ENCODE peak calls at places on chromosomes 3 and 15, in five cellular contexts. H is mucosa of descending colon, U is left lung, M is sigmoid colon, K is BE2C. X is an unnamed sample. For H3K4me1, the result is how much of the 10 kb centered on the place peaks cover.

GRCh38 chr15:48679952-48680351 is 34.4 kb upstream of the FBN1 start:
- DNase-seq in H (no peak), U (no peak), M (no peak), K (no peak), X (no peak)

GRCh38 chr3:16897254-16897926 is 12.6 kb downstream of the PLCL2 start:
- DNase-seq in H (peak), U (no peak), M (no peak), K (peak), X (no peak)

GRCh38 chr3:45224824-45225464 is 1.1 kb downstream of the TMEM158 start:
- DNase-seq in H (peak), U (peak), M (peak), K (peak), X (peak)

GRCh38 chr15:55893852-55894251 is 99.6 kb downstream of the NEDD4 start:
- DNase-seq in H (no peak), U (no peak), M (no peak), K (no peak), X (no peak)

GRCh38 chr3:31610700-31611275 is 78.1 kb downstream of the STT3B start:
- DNase-seq in H (no peak), U (no peak), M (no peak), K (no peak), X (no peak)

GRCh38 chr15:64235552-64235951 is 72.7 kb upstream of the PPIB start:
- DNase-seq in H (no peak), U (no peak), M (no peak), K (no peak), X (no peak)

GRCh38 chr15:31352911-31353811 is 26.5 kb downstream of the KLF13 start:
- DNase-seq in H (peak), U (peak), M (peak), K (peak), X (peak)

GRCh38 chr3:127420825-127421224 is 133.0 kb upstream of the PRR20G start:
- DNase-seq in H (no peak), U (no peak), M (no peak), K (no peak), X (peak)

GRCh38 chr15:91572110-91572509 is 281.4 kb upstream of the SLCO3A1 start:
- DNase-seq in H (no peak), U (peak), M (no peak), K (peak), X (peak)

GRCh38 chr3:42652611-42653302 is 740 bp upstream of the ZBTB47 start:
- DNase-seq in H (peak), U (peak), M (peak), K (peak), X (peak)

GRCh38 chr15:73952171-73952912 is 26.1 kb downstream of the LOXL1 start:
- DNase-seq in H (no peak), U (no peak), M (no peak), K (no peak), X (no peak)

GRCh38 chr3:60386311-60386710 is 864.9 kb downstream of the FHIT start:
- DNase-seq in H (no peak), U (no peak), M (no peak), K (no peak), X (no peak)

GRCh38 chr3:43212914-43213611 is 73.3 kb upstream of the SNRK start:
- DNase-seq in H (no peak), U (no peak), M (no peak), K (no peak), X (no peak)

GRCh38 chr3:44999782-45000181 is 23.7 kb downstream of the EXOSC7 start:
- DNase-seq in H (no peak), U (no peak), M (no peak), K (no peak), X (no peak)

GRCh38 chr3:41836360-41837134 is 125.4 kb downstream of the ULK4 start:
- DNase-seq in H (no peak), U (peak), M (no peak), K (no peak), X (no peak)

GRCh38 chr3:46565607-46566039 is 479 bp downstream of the LRRC2 start:
- DNase-seq in H (no peak), U (no peak), M (no peak), K (peak), X (no peak)

GRCh38 chr15:34240537-34240936 is 15.7 kb downstream of the EMC4 start:
- DNase-seq in H (no peak), U (no peak), M (no peak), K (no peak), X (no peak)

GRCh38 chr3:153038367-153038766 is 123.7 kb upstream of the RAP2B start:
- DNase-seq in H (no peak), U (no peak), M (no peak), K (no peak), X (no peak)

GRCh38 chr15:68213991-68214837 is 9.1 kb upstream of the CALML4 start:
- DNase-seq in H (peak), U (no peak), M (peak), K (no peak), X (no peak)

GRCh38 chr3:67653425-67654098 is 850 bp downstream of the SUCLG2 start:
- DNase-seq in H (no peak), U (peak), M (no peak), K (no peak), X (no peak)

GRCh38 chr3:20898962-20899361 is 713.0 kb upstream of the SGO1 start:
- DNase-seq in H (no peak), U (no peak), M (no peak), K (no peak), X (no peak)

GRCh38 chr15:63946524-63947065 is 99.7 kb downstream of the DAPK2 start:
- DNase-seq in H (no peak), U (no peak), M (no peak), K (no peak), X (no peak)

GRCh38 chr3:150547045-150547753 is 612 bp downstream of the EIF2A start:
- DNase-seq in H (no peak), U (no peak), M (no peak), K (no peak), X (no peak)

GRCh38 chr3:126274735-126275734 is 82.2 kb downstream of the KLF15 start:
- DNase-seq in H (no peak), U (no peak), M (no peak), K (no peak), X (no peak)

GRCh38 chr3:191792580-191792979 is 331.6 kb downstream of the PYDC2 start:
- DNase-seq in H (no peak), U (no peak), M (no peak), K (no peak), X (no peak)

GRCh38 chr3:66220066-66220465 is 735 bp upstream of the SLC25A26 start:
- DNase-seq in H (no peak), U (no peak), M (no peak), K (no peak), X (no peak)
- H3K4me3 ChIP-seq in H (peak), U (peak), M (peak), K (peak), X (peak)

GRCh38 chr3:195063596-195064193 is 207.3 kb downstream of the XXYLT1 start:
- DNase-seq in H (no peak), U (no peak), M (no peak), K (no peak), X (no peak)
- H3K4me1 ChIP-seq in H (under half), U (under half), M (under half), K (under half), X (under half)

GRCh38 chr3:177279118-177279815 is 82.0 kb upstream of the TBL1XR1 start:
- DNase-seq in H (no peak), U (no peak), M (no peak), K (no peak), X (no peak)
- H3K4me3 ChIP-seq in H (no peak), U (no peak), M (no peak), K (no peak), X (no peak)

DNA sequence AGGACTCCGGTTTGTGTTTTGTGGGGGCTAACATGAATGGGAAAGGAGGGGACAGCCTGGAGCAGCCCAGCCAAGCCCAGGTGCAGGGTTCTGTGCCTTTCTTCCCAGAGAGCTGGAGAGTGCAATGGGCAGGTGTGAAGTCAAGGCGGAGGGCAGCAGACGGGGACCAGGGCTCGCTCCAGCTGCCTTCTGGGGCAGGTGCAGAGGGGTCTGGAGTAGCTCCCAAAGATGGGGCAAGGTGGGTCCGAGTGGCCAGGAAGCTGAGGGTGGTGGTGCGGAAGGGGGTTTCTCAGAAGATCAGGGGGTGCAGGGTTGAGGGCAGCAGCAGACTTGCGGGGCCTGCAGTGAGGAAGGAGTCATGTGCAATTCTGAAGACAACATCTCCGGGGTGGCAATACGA is 158.9 kb downstream of the NSMCE3 start:
- DNase-seq in H (no peak), U (no peak), M (no peak), K (no peak), X (no peak)
- H3K4me1 ChIP-seq in H (under half), U (under half), M (under half), K (under half), X (under half)

GRCh38 chr15:38072507-38073277 is 138.3 kb downstream of the TMCO5A start:
- DNase-seq in H (peak), U (peak), M (peak), K (peak), X (peak)

GRCh38 chr15:38072007-38072506 is 137.6 kb downstream of the TMCO5A start:
- DNase-seq in H (no peak), U (no peak), M (peak), K (no peak), X (no peak)

GRCh38 chr15:38070778-38071177 is 136.3 kb downstream of the TMCO5A start:
- DNase-seq in H (no peak), U (no peak), M (no peak), K (no peak), X (no peak)

GRCh38 chr15:38069506-38069905 is 135.1 kb downstream of the TMCO5A start:
- DNase-seq in H (peak), U (peak), M (peak), K (no peak), X (peak)

GRCh38 chr15:38071211-38071972 is 137.0 kb downstream of the TMCO5A start:
- DNase-seq in H (no peak), U (peak), M (no peak), K (no peak), X (no peak)
- H3K4me3 ChIP-seq in H (no peak), U (no peak), M (no peak), K (no peak), X (no peak)

DNA sequence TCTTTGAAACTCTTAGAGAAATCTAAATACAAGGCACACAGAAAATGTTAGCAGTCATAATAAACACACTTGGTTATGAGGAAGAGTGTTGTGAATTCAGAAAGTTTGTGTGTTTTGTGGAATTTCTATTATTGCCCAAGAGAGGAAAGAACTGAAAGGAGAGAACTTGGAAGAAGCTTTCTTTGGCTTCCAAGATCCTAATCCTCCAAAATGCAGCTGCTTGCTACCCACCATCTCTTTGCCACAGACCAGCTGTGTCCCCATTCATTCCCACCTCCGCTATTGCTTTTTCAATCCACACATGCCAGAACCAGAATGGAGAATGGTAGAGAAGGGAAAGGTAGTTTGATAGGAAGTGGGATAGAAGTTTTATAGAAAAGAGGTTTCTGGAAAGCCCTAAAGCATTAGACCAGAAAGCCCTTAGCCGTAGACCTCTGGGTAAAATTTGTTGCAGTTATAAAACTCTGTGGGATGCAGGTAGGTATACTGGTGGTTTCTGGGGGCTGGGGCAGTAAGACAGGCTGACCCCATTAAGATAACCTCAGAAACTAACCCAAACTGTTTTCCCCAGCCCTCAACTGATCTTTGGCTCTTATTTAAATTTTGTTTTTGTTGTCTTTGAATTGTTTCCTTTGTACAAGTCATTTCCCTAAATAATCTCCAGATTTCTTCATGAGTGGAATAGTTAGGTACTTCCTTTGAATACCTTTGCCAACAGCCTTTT is 108.5 kb downstream of the FILIP1L start:
- DNase-seq in H (no peak), U (no peak), M (no peak), K (no peak), X (no peak)
- H3K4me1 ChIP-seq in H (under half), U (under half), M (under half), K (under half), X (under half)

GRCh38 chr3:106049876-106050275 is 181.1 kb upstream of the CBLB start:
- DNase-seq in H (no peak), U (no peak), M (no peak), K (no peak), X (no peak)
- H3K4me3 ChIP-seq in H (no peak), U (no peak), M (no peak), K (no peak), X (no peak)

GRCh38 chr3:143330316-143330868 is 210.8 kb downstream of the CHST2 start:
- DNase-seq in H (no peak), U (no peak), M (no peak), K (no peak), X (no peak)
- H3K4me1 ChIP-seq in H (under half), U (under half), M (under half), K (under half), X (under half)

X was measured in right cardiac atrium.